ENCODE peak calls at places on chromosome 7, in six cellular contexts. S is fibroblast of pulmonary artery, N is lung, Y is AG04449, C is brain microvascular endothelial cell, U is adrenal gland. V is an unnamed sample.

GRCh38 chr7:2019693-2020511 is 212.8 kb downstream of the MAD1L1 start:
- DNase-seq in S (peak; percentile 87), N (peak; percentile 61), Y (peak; percentile 81), C (peak; percentile 79), U (peak; percentile 68), V (peak; percentile 71)

GRCh38 chr7:7521259-7521658 is 14.4 kb downstream of the COL28A1 start:
- DNase-seq in S (no peak), N (no peak), Y (no peak), C (peak; percentile 6), U (no peak), V (no peak)

GRCh38 chr7:10468908-10469307 is 504.8 kb upstream of the PHF14 start:
- DNase-seq in S (no peak), N (no peak), Y (no peak), C (no peak), U (no peak), V (no peak)

GRCh38 chr7:155543011-155543881 is 3.1 kb downstream of the CNPY1 start:
- DNase-seq in S (peak; percentile 11), N (no peak), Y (peak; percentile 3), C (no peak), U (no peak), V (peak; percentile 39)

GRCh38 chr7:76383089-76383944 is 24.5 kb upstream of the YWHAG start:
- DNase-seq in S (no peak), N (no peak), Y (no peak), C (no peak), U (no peak), V (no peak)

GRCh38 chr7:18993933-18994668 is 123.3 kb downstream of the TWIST1 start:
- DNase-seq in S (peak; percentile 14), N (no peak), Y (no peak), C (peak; percentile 34), U (no peak), V (no peak)

GRCh38 chr7:123220396-123220795 is 20.6 kb upstream of the SLC13A1 start:
- DNase-seq in S (peak; percentile 78), N (no peak), Y (no peak), C (peak; percentile 55), U (peak; percentile 68), V (no peak)

GRCh38 chr7:84614821-84615506 is 420.4 kb upstream of the SEMA3A start:
- DNase-seq in S (peak; percentile 29), N (no peak), Y (no peak), C (peak; percentile 2), U (no peak), V (no peak)

GRCh38 chr7:156429514-156429913 is 211.1 kb upstream of the RNF32 start:
- DNase-seq in S (no peak), N (no peak), Y (no peak), C (no peak), U (no peak), V (no peak)

GRCh38 chr7:118264836-118265235 is 40.3 kb downstream of the ANKRD7 start:
- DNase-seq in S (no peak), N (no peak), Y (no peak), C (no peak), U (no peak), V (no peak)

GRCh38 chr7:118259115-118259514 is 34.6 kb downstream of the ANKRD7 start:
- DNase-seq in S (peak; percentile 2), N (no peak), Y (no peak), C (no peak), U (no peak), V (no peak)
- TF ChIP-seq CTCF in S (no peak), N (no peak), Y (no peak), C (no peak), U (peak; percentile 30), V (no peak)

DNA sequence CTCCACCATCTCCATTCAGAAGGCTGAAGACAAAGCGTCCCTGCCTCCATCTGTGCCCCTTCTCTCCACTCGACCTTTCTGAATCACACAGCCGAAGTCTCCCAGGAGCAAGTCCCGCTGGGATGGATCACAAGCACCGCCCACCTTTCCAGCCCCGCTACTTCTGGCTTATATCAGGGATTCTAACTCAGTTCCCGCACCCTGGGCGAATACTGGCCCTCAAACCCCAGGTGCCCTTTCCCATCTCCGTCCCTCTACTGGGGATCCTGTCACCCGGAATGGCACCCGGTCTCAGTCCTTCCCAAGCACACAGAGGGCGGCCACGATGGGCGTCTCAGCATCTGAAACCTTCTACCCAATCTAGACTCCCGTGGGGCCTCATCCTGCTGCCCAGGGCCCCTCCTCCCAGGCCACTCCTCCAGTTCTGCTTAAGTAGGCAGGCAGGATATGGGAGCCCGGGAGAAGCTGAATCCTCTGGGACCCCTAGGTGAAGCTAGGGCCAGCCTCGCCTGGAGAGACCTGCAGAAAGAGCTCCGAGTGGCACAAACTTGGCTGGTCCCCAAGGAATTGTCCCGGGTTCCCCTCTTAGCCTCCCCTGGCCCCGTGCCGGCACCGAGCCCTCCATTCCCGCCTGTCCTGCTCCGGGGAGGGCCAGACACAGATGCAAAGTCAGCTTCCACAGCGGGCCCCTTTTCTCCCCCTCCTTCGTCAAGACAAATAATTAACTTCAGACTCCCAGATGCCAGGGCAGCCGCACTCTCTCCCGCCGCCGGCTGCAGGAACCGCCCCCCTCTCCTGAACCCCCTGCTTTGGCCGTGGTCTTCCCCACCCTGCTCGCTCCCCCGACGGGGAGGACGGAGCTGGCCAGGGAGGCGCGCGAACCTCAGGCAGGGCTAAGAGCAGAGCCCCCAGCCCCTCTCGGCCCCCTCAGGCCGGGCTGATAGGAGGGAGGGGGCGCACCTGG is 622 bp downstream of the KCP start:
- DNase-seq in S (peak; percentile 44), N (no peak), Y (no peak), C (peak; percentile 32), U (no peak), V (no peak)
- H3K4me3 ChIP-seq in S (peak overlapping the region; percentile 32), N (peak overlapping the region; percentile 3), Y (peak overlapping the region; percentile 54), C (peak overlapping the region; percentile 56), U (no peak overlapping the region), V (peak overlapping the region; percentile 28)

GRCh38 chr7:106959753-106960152 is 84.8 kb upstream of the PRKAR2B start:
- DNase-seq in S (no peak), N (no peak), Y (no peak), C (no peak), U (no peak), V (no peak)
- TF ChIP-seq CTCF in S (peak; percentile 13), N (no peak), Y (peak; percentile 18), C (peak; percentile 49), U (no peak), V (peak; percentile 17)

GRCh38 chr7:128197586-128197985 is 43.5 kb upstream of the LEP start:
- DNase-seq in S (no peak), N (no peak), Y (no peak), C (no peak), U (no peak), V (no peak)

GRCh38 chr7:128191136-128191844 is 49.8 kb upstream of the LEP start:
- DNase-seq in S (no peak), N (no peak), Y (no peak), C (no peak), U (no peak), V (no peak)

GRCh38 chr7:128192497-128193142 is 48.5 kb upstream of the LEP start:
- DNase-seq in S (no peak), N (no peak), Y (no peak), C (no peak), U (no peak), V (no peak)

GRCh38 chr7:128197989-128198580 is 43.0 kb upstream of the LEP start:
- DNase-seq in S (no peak), N (no peak), Y (no peak), C (no peak), U (no peak), V (no peak)

DNA sequence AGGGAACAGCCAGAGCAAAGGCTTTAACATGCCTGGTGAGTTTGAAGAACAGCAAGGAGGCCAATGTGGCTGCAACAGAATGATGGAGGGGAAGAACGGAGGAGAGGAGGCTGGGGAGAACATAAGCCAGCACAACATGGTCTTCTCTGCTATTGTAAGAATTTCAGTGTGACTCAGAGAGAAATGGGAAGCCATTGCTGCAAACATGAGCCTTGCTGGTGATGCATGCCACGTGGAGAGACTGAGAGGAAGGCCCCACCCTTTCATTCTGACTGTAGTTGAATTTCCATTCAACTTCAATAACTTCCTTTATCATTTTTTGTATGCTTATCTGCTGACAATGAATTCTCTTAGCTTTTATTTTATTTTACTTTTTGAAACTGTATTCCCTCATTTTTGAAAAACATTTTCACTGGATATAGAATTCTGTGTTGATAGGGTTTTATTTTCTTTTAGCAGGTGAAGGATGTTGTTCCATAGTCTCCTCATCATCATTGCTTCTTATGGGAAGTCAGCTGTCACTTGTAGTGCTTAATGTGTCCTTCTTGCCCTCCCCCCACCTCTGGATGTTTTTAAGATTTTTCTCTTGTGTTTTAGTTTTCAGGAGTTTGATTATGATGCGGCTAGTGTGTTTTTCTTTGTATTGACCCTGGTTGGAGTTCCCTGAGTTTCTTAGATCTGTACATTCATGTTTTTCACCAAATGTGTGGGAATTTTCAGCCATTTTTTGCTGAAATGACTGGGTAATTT is 46.4 kb upstream of the LEP start:
- DNase-seq in S (no peak), N (no peak), Y (no peak), C (no peak), U (no peak), V (no peak)
- H3K4me3 ChIP-seq in S (no peak overlapping the region), N (no peak overlapping the region), Y (no peak overlapping the region), C (no peak overlapping the region), U (no peak overlapping the region), V (no peak overlapping the region)

GRCh38 chr7:50577569-50577968 is 12.4 kb upstream of the DDC start:
- DNase-seq in S (no peak), N (no peak), Y (no peak), C (no peak), U (no peak), V (no peak)
- TF ChIP-seq CTCF in S (no peak), N (no peak), Y (no peak), C (no peak), U (no peak), V (no peak)

GRCh38 chr7:143416565-143417149 is 8.0 kb upstream of the EPHA1 start:
- DNase-seq in S (peak; percentile 68), N (no peak), Y (no peak), C (no peak), U (no peak), V (peak; percentile 33)
- H3K4me3 ChIP-seq in S (no peak overlapping the region), N (no peak overlapping the region), Y (no peak overlapping the region), C (no peak overlapping the region), U (no peak overlapping the region), V (no peak overlapping the region)

GRCh38 chr7:102450242-102450641 is 14.4 kb downstream of the ALKBH4 start:
- DNase-seq in S (no peak), N (no peak), Y (no peak), C (no peak), U (no peak), V (no peak)
- TF ChIP-seq CTCF in S (peak; percentile 3), N (no peak), Y (no peak), C (peak; percentile 37), U (no peak), V (no peak)